ENCODE peak calls at places on chromosome 7, in six cellular contexts. One of them, this sample, is unnamed.

GRCh38 chr7:38060116-38060515 is 117.9 kb upstream of the STARD3NL start:
- DNase-seq in cardiac muscle cell: no peak
- DNase-seq in astrocyte: no peak
- DNase-seq in AG04449: no peak
- DNase-seq in OCI-LY7: no peak
- DNase-seq in psoas muscle: no peak
- DNase-seq in this sample: no peak

GRCh38 chr7:155483868-155484325 is 26.0 kb downstream of the EN2 start:
- DNase-seq in cardiac muscle cell: peak
- DNase-seq in astrocyte: no peak
- DNase-seq in AG04449: no peak
- DNase-seq in OCI-LY7: no peak
- DNase-seq in psoas muscle: no peak
- DNase-seq in this sample: peak

GRCh38 chr7:54743580-54743979 is 15.4 kb downstream of the SEC61G start:
- DNase-seq in cardiac muscle cell: no peak
- DNase-seq in astrocyte: no peak
- DNase-seq in AG04449: no peak
- DNase-seq in OCI-LY7: no peak
- DNase-seq in psoas muscle: no peak
- DNase-seq in this sample: no peak

GRCh38 chr7:20189852-20190251 is 27.3 kb downstream of the MACC1 start:
- DNase-seq in cardiac muscle cell: no peak
- DNase-seq in astrocyte: no peak
- DNase-seq in AG04449: no peak
- DNase-seq in OCI-LY7: no peak
- DNase-seq in psoas muscle: no peak
- DNase-seq in this sample: no peak

GRCh38 chr7:28078036-28078901 is 102.3 kb downstream of the JAZF1 start:
- DNase-seq in cardiac muscle cell: peak
- DNase-seq in astrocyte: no peak
- DNase-seq in AG04449: no peak
- DNase-seq in OCI-LY7: peak
- DNase-seq in psoas muscle: no peak
- DNase-seq in this sample: no peak

GRCh38 chr7:155764432-155764798 is 47.8 kb downstream of the SHH start:
- DNase-seq in cardiac muscle cell: no peak
- DNase-seq in astrocyte: no peak
- DNase-seq in AG04449: no peak
- DNase-seq in OCI-LY7: no peak
- DNase-seq in psoas muscle: no peak
- DNase-seq in this sample: no peak

GRCh38 chr7:96649981-96650380 is 59.7 kb downstream of the SEM1 start:
- DNase-seq in cardiac muscle cell: no peak
- DNase-seq in astrocyte: peak
- DNase-seq in AG04449: no peak
- DNase-seq in OCI-LY7: no peak
- DNase-seq in psoas muscle: no peak
- DNase-seq in this sample: no peak

GRCh38 chr7:134368851-134369533 is 52.3 kb upstream of the SLC35B4 start:
- DNase-seq in cardiac muscle cell: peak
- DNase-seq in astrocyte: peak
- DNase-seq in AG04449: peak
- DNase-seq in OCI-LY7: no peak
- DNase-seq in psoas muscle: no peak
- DNase-seq in this sample: no peak

GRCh38 chr7:134167250-134167649 is 40.1 kb downstream of the LRGUK start:
- DNase-seq in cardiac muscle cell: no peak
- DNase-seq in astrocyte: no peak
- DNase-seq in AG04449: no peak
- DNase-seq in OCI-LY7: no peak
- DNase-seq in psoas muscle: no peak
- DNase-seq in this sample: no peak

GRCh38 chr7:138865843-138866242 is 67.8 kb upstream of the ATP6V0A4 start:
- DNase-seq in cardiac muscle cell: peak
- DNase-seq in astrocyte: no peak
- DNase-seq in AG04449: no peak
- DNase-seq in OCI-LY7: peak
- DNase-seq in psoas muscle: no peak
- DNase-seq in this sample: no peak

GRCh38 chr7:116290740-116291139 is 80.4 kb downstream of the TES start:
- DNase-seq in cardiac muscle cell: no peak
- DNase-seq in astrocyte: no peak
- DNase-seq in AG04449: no peak
- DNase-seq in OCI-LY7: no peak
- DNase-seq in psoas muscle: no peak
- DNase-seq in this sample: no peak

GRCh38 chr7:4794591-4795350 is 19.3 kb downstream of the AP5Z1 start:
- DNase-seq in cardiac muscle cell: no peak
- DNase-seq in astrocyte: peak
- DNase-seq in AG04449: no peak
- DNase-seq in OCI-LY7: no peak
- DNase-seq in psoas muscle: peak
- DNase-seq in this sample: no peak

GRCh38 chr7:34281260-34281659 is 375.9 kb downstream of the BMPER start:
- DNase-seq in cardiac muscle cell: no peak
- DNase-seq in astrocyte: no peak
- DNase-seq in AG04449: no peak
- DNase-seq in OCI-LY7: peak
- DNase-seq in psoas muscle: no peak
- DNase-seq in this sample: no peak

GRCh38 chr7:94050046-94050445 is 45.9 kb upstream of the BET1 start:
- DNase-seq in cardiac muscle cell: no peak
- DNase-seq in astrocyte: no peak
- DNase-seq in AG04449: no peak
- DNase-seq in OCI-LY7: peak
- DNase-seq in psoas muscle: no peak
- DNase-seq in this sample: no peak

GRCh38 chr7:23017303-23017702 is 3.4 kb upstream of the HYCC1 start:
- DNase-seq in cardiac muscle cell: no peak
- DNase-seq in astrocyte: no peak
- DNase-seq in AG04449: no peak
- DNase-seq in OCI-LY7: peak
- DNase-seq in psoas muscle: no peak
- DNase-seq in this sample: no peak

GRCh38 chr7:151470656-151471180 is 30.8 kb upstream of the CRYGN start:
- DNase-seq in cardiac muscle cell: no peak
- DNase-seq in astrocyte: no peak
- DNase-seq in AG04449: no peak
- DNase-seq in OCI-LY7: no peak
- DNase-seq in psoas muscle: no peak
- DNase-seq in this sample: no peak

GRCh38 chr7:71377062-71377461 is 245.1 kb downstream of the GALNT17 start:
- DNase-seq in cardiac muscle cell: no peak
- DNase-seq in astrocyte: no peak
- DNase-seq in AG04449: no peak
- DNase-seq in OCI-LY7: no peak
- DNase-seq in psoas muscle: no peak
- DNase-seq in this sample: no peak

GRCh38 chr7:84548366-84549085 is 353.9 kb upstream of the SEMA3A start:
- DNase-seq in cardiac muscle cell: peak
- DNase-seq in astrocyte: peak
- DNase-seq in AG04449: peak
- DNase-seq in OCI-LY7: no peak
- DNase-seq in psoas muscle: no peak
- DNase-seq in this sample: no peak

GRCh38 chr7:22329816-22330524 is 27.0 kb downstream of the RAPGEF5 start:
- DNase-seq in cardiac muscle cell: no peak
- DNase-seq in astrocyte: no peak
- DNase-seq in AG04449: no peak
- DNase-seq in OCI-LY7: no peak
- DNase-seq in psoas muscle: no peak
- DNase-seq in this sample: no peak

GRCh38 chr7:27108390-27109127 is 6.1 kb upstream of the HOXA2 start:
- DNase-seq in cardiac muscle cell: no peak
- DNase-seq in astrocyte: peak
- DNase-seq in AG04449: no peak
- DNase-seq in OCI-LY7: no peak
- DNase-seq in psoas muscle: peak
- DNase-seq in this sample: no peak

GRCh38 chr7:22452142-22452763 is 47.7 kb downstream of the STEAP1B start:
- DNase-seq in cardiac muscle cell: peak
- DNase-seq in astrocyte: peak
- DNase-seq in AG04449: no peak
- DNase-seq in OCI-LY7: peak
- DNase-seq in psoas muscle: peak
- DNase-seq in this sample: no peak

GRCh38 chr7:155763721-155764431 is 48.4 kb downstream of the SHH start:
- DNase-seq in cardiac muscle cell: peak
- DNase-seq in astrocyte: peak
- DNase-seq in AG04449: peak
- DNase-seq in OCI-LY7: no peak
- DNase-seq in psoas muscle: no peak
- DNase-seq in this sample: no peak

GRCh38 chr7:81482600-81483186 is 287.2 kb downstream of the HGF start:
- DNase-seq in cardiac muscle cell: peak
- DNase-seq in astrocyte: peak
- DNase-seq in AG04449: no peak
- DNase-seq in OCI-LY7: peak
- DNase-seq in psoas muscle: no peak
- DNase-seq in this sample: no peak

GRCh38 chr7:143129477-143129876 is 2.4 kb upstream of the PIP start:
- DNase-seq in cardiac muscle cell: no peak
- DNase-seq in astrocyte: no peak
- DNase-seq in AG04449: no peak
- DNase-seq in OCI-LY7: no peak
- DNase-seq in psoas muscle: no peak
- DNase-seq in this sample: no peak

GRCh38 chr7:30475580-30475979 is 3.0 kb downstream of the NOD1 start:
- DNase-seq in cardiac muscle cell: no peak
- DNase-seq in astrocyte: peak
- DNase-seq in AG04449: no peak
- DNase-seq in OCI-LY7: peak
- DNase-seq in psoas muscle: no peak
- DNase-seq in this sample: no peak

GRCh38 chr7:145269418-145270161 is 433.7 kb upstream of the TPK1 start:
- DNase-seq in cardiac muscle cell: no peak
- DNase-seq in astrocyte: no peak
- DNase-seq in AG04449: no peak
- DNase-seq in OCI-LY7: no peak
- DNase-seq in psoas muscle: no peak
- DNase-seq in this sample: no peak

GRCh38 chr7:92609921-92610518 is 19.8 kb upstream of the FAM133B start:
- DNase-seq in cardiac muscle cell: peak
- DNase-seq in astrocyte: no peak
- DNase-seq in AG04449: no peak
- DNase-seq in OCI-LY7: peak
- DNase-seq in psoas muscle: no peak
- DNase-seq in this sample: no peak

GRCh38 chr7:119123326-119123725 is 898.8 kb downstream of the ANKRD7 start:
- DNase-seq in cardiac muscle cell: no peak
- DNase-seq in astrocyte: no peak
- DNase-seq in AG04449: no peak
- DNase-seq in OCI-LY7: no peak
- DNase-seq in psoas muscle: no peak
- DNase-seq in this sample: no peak

GRCh38 chr7:148804343-148805234 is 79.5 kb downstream of the EZH2 start:
- DNase-seq in cardiac muscle cell: no peak
- DNase-seq in astrocyte: no peak
- DNase-seq in AG04449: no peak
- DNase-seq in OCI-LY7: no peak
- DNase-seq in psoas muscle: no peak
- DNase-seq in this sample: no peak

GRCh38 chr7:99314504-99314903 is 11.2 kb upstream of the ARPC1A start:
- DNase-seq in cardiac muscle cell: no peak
- DNase-seq in astrocyte: no peak
- DNase-seq in AG04449: no peak
- DNase-seq in OCI-LY7: no peak
- DNase-seq in psoas muscle: no peak
- DNase-seq in this sample: no peak
- TF ChIP-seq CTCF in cardiac muscle cell: no peak
- TF ChIP-seq CTCF in astrocyte: no peak
- TF ChIP-seq CTCF in AG04449: no peak
- TF ChIP-seq CTCF in OCI-LY7: no peak
- TF ChIP-seq CTCF in psoas muscle: no peak
- TF ChIP-seq CTCF in this sample: no peak

GRCh38 chr7:95478139-95479037 is 7.4 kb upstream of the ASB4 start:
- DNase-seq in cardiac muscle cell: peak
- DNase-seq in astrocyte: peak
- DNase-seq in AG04449: no peak
- DNase-seq in OCI-LY7: no peak
- DNase-seq in psoas muscle: no peak
- DNase-seq in this sample: no peak
- H3K4me3 ChIP-seq in cardiac muscle cell: no peak
- H3K4me3 ChIP-seq in astrocyte: peak
- H3K4me3 ChIP-seq in AG04449: no peak
- H3K4me3 ChIP-seq in OCI-LY7: no peak
- H3K4me3 ChIP-seq in psoas muscle: peak
- H3K4me3 ChIP-seq in this sample: no peak

DNA sequence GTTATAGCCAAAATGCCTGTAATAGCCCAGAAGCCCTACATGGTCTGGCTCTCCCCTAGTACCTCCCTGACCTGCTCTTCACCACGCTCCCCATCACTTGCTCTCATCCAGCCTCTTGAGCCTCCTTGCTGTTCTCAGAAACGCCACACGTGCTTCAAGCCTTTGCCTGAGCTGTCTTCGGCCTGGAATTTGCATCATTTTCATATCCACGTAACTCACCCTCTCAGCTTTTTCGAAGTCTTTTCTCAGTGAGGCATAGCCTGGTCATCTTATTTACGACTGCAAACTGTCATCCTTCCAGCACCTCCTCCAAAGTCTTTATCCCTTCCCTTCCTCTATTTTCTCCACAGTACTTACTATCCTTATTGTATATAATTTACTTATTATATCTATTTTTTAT is 151.0 kb upstream of the AHR start:
- DNase-seq in cardiac muscle cell: no peak
- DNase-seq in astrocyte: no peak
- DNase-seq in AG04449: no peak
- DNase-seq in OCI-LY7: no peak
- DNase-seq in psoas muscle: no peak
- DNase-seq in this sample: no peak
- TF ChIP-seq CTCF in cardiac muscle cell: no peak
- TF ChIP-seq CTCF in astrocyte: no peak
- TF ChIP-seq CTCF in AG04449: no peak
- TF ChIP-seq CTCF in OCI-LY7: no peak
- TF ChIP-seq CTCF in psoas muscle: no peak
- TF ChIP-seq CTCF in this sample: no peak

GRCh38 chr7:45921699-45922519 is 837 bp upstream of the IGFBP3 start:
- DNase-seq in cardiac muscle cell: peak
- DNase-seq in astrocyte: peak
- DNase-seq in AG04449: no peak
- DNase-seq in OCI-LY7: peak
- DNase-seq in psoas muscle: peak
- DNase-seq in this sample: peak

GRCh38 chr7:45920543-45921380 is at the start of gene IGFBP3:
- DNase-seq in cardiac muscle cell: peak
- DNase-seq in astrocyte: peak
- DNase-seq in AG04449: no peak
- DNase-seq in OCI-LY7: no peak
- DNase-seq in psoas muscle: peak
- DNase-seq in this sample: no peak

GRCh38 chr7:45919947-45920542 is 1.0 kb downstream of the IGFBP3 start:
- DNase-seq in cardiac muscle cell: no peak
- DNase-seq in astrocyte: peak
- DNase-seq in AG04449: no peak
- DNase-seq in OCI-LY7: no peak
- DNase-seq in psoas muscle: no peak
- DNase-seq in this sample: no peak

GRCh38 chr7:45922810-45923209 is 1.7 kb upstream of the IGFBP3 start:
- DNase-seq in cardiac muscle cell: peak
- DNase-seq in astrocyte: peak
- DNase-seq in AG04449: no peak
- DNase-seq in OCI-LY7: peak
- DNase-seq in psoas muscle: no peak
- DNase-seq in this sample: no peak

GRCh38 chr7:45921381-45921698 is 268 bp upstream of the IGFBP3 start:
- DNase-seq in cardiac muscle cell: no peak
- DNase-seq in astrocyte: no peak
- DNase-seq in AG04449: no peak
- DNase-seq in OCI-LY7: no peak
- DNase-seq in psoas muscle: no peak
- DNase-seq in this sample: no peak
- H3K4me3 ChIP-seq in cardiac muscle cell: peak
- H3K4me3 ChIP-seq in astrocyte: peak
- H3K4me3 ChIP-seq in AG04449: peak
- H3K4me3 ChIP-seq in OCI-LY7: no peak
- H3K4me3 ChIP-seq in psoas muscle: peak
- H3K4me3 ChIP-seq in this sample: peak